ENCODE peak calls at places on chromosome 3, in ten cellular contexts. One of them, this sample, is unnamed.

GRCh38 chr3:168322941-168323340 is 227.2 kb upstream of the GOLIM4 start:
- DNase-seq in iPS-NIHi11: no peak
- DNase-seq in astrocyte of the hippocampus: peak
- DNase-seq in activated T-helper 1 cell treated with anti-CD3 and anti-CD28 coated beads, Interleukin-12 subunit alpha, Interleukin-12 subunit beta, Interleukin-2, Interleukin-4 antibody, amounts not matched to agents 30 ng/mL and 10 ng/mL and 1 ng/mL, durations not matched to agents 14 hours and 24 hours and 36 hours: no peak
- DNase-seq in activated CD8-positive, alpha-beta memory T cell treated with anti-CD3 and anti-CD28 coated beads for 24 hours: no peak
- DNase-seq in H9: no peak
- DNase-seq in occipital lobe: no peak
- DNase-seq in activated effector memory CD4-positive, alpha-beta T cell treated with Interleukin-2 at 50 U/mL for 16 hours: no peak
- DNase-seq in neural crest cell: no peak
- DNase-seq in colonic mucosa: no peak
- DNase-seq in this sample: no peak

GRCh38 chr3:148036331-148036881 is 627.2 kb downstream of the ZIC1 start:
- DNase-seq in iPS-NIHi11: no peak
- DNase-seq in astrocyte of the hippocampus: peak
- DNase-seq in activated T-helper 1 cell treated with anti-CD3 and anti-CD28 coated beads, Interleukin-12 subunit alpha, Interleukin-12 subunit beta, Interleukin-2, Interleukin-4 antibody, amounts not matched to agents 30 ng/mL and 10 ng/mL and 1 ng/mL, durations not matched to agents 14 hours and 24 hours and 36 hours: no peak
- DNase-seq in activated CD8-positive, alpha-beta memory T cell treated with anti-CD3 and anti-CD28 coated beads for 24 hours: no peak
- DNase-seq in H9: no peak
- DNase-seq in occipital lobe: no peak
- DNase-seq in activated effector memory CD4-positive, alpha-beta T cell treated with Interleukin-2 at 50 U/mL for 16 hours: no peak
- DNase-seq in neural crest cell: no peak
- DNase-seq in colonic mucosa: no peak
- DNase-seq in this sample: no peak

GRCh38 chr3:57675530-57675929 is 17.3 kb downstream of the DENND6A start:
- DNase-seq in iPS-NIHi11: no peak
- DNase-seq in astrocyte of the hippocampus: no peak
- DNase-seq in activated T-helper 1 cell treated with anti-CD3 and anti-CD28 coated beads, Interleukin-12 subunit alpha, Interleukin-12 subunit beta, Interleukin-2, Interleukin-4 antibody, amounts not matched to agents 30 ng/mL and 10 ng/mL and 1 ng/mL, durations not matched to agents 14 hours and 24 hours and 36 hours: no peak
- DNase-seq in activated CD8-positive, alpha-beta memory T cell treated with anti-CD3 and anti-CD28 coated beads for 24 hours: no peak
- DNase-seq in H9: no peak
- DNase-seq in occipital lobe: no peak
- DNase-seq in activated effector memory CD4-positive, alpha-beta T cell treated with Interleukin-2 at 50 U/mL for 16 hours: no peak
- DNase-seq in neural crest cell: no peak
- DNase-seq in colonic mucosa: no peak
- DNase-seq in this sample: no peak

GRCh38 chr3:141646760-141647561 is 91.1 kb upstream of the RNF7 start:
- DNase-seq in iPS-NIHi11: peak
- DNase-seq in astrocyte of the hippocampus: peak
- DNase-seq in activated T-helper 1 cell treated with anti-CD3 and anti-CD28 coated beads, Interleukin-12 subunit alpha, Interleukin-12 subunit beta, Interleukin-2, Interleukin-4 antibody, amounts not matched to agents 30 ng/mL and 10 ng/mL and 1 ng/mL, durations not matched to agents 14 hours and 24 hours and 36 hours: no peak
- DNase-seq in activated CD8-positive, alpha-beta memory T cell treated with anti-CD3 and anti-CD28 coated beads for 24 hours: no peak
- DNase-seq in H9: peak
- DNase-seq in occipital lobe: no peak
- DNase-seq in activated effector memory CD4-positive, alpha-beta T cell treated with Interleukin-2 at 50 U/mL for 16 hours: no peak
- DNase-seq in neural crest cell: peak
- DNase-seq in colonic mucosa: peak
- DNase-seq in this sample: no peak

GRCh38 chr3:119319311-119319710 is 25.1 kb downstream of the ARHGAP31 start:
- DNase-seq in iPS-NIHi11: no peak
- DNase-seq in astrocyte of the hippocampus: no peak
- DNase-seq in activated T-helper 1 cell treated with anti-CD3 and anti-CD28 coated beads, Interleukin-12 subunit alpha, Interleukin-12 subunit beta, Interleukin-2, Interleukin-4 antibody, amounts not matched to agents 30 ng/mL and 10 ng/mL and 1 ng/mL, durations not matched to agents 14 hours and 24 hours and 36 hours: no peak
- DNase-seq in activated CD8-positive, alpha-beta memory T cell treated with anti-CD3 and anti-CD28 coated beads for 24 hours: no peak
- DNase-seq in H9: no peak
- DNase-seq in occipital lobe: no peak
- DNase-seq in activated effector memory CD4-positive, alpha-beta T cell treated with Interleukin-2 at 50 U/mL for 16 hours: no peak
- DNase-seq in neural crest cell: no peak
- DNase-seq in colonic mucosa: no peak
- DNase-seq in this sample: no peak

GRCh38 chr3:127095774-127096173 is 97.2 kb upstream of the PRR23E start:
- DNase-seq in iPS-NIHi11: no peak
- DNase-seq in astrocyte of the hippocampus: no peak
- DNase-seq in activated T-helper 1 cell treated with anti-CD3 and anti-CD28 coated beads, Interleukin-12 subunit alpha, Interleukin-12 subunit beta, Interleukin-2, Interleukin-4 antibody, amounts not matched to agents 30 ng/mL and 10 ng/mL and 1 ng/mL, durations not matched to agents 14 hours and 24 hours and 36 hours: no peak
- DNase-seq in activated CD8-positive, alpha-beta memory T cell treated with anti-CD3 and anti-CD28 coated beads for 24 hours: no peak
- DNase-seq in H9: no peak
- DNase-seq in occipital lobe: no peak
- DNase-seq in activated effector memory CD4-positive, alpha-beta T cell treated with Interleukin-2 at 50 U/mL for 16 hours: no peak
- DNase-seq in neural crest cell: no peak
- DNase-seq in colonic mucosa: no peak
- DNase-seq in this sample: no peak

GRCh38 chr3:139307601-139308146 is 36.1 kb upstream of the MRPS22 start:
- DNase-seq in iPS-NIHi11: no peak
- DNase-seq in astrocyte of the hippocampus: peak
- DNase-seq in activated T-helper 1 cell treated with anti-CD3 and anti-CD28 coated beads, Interleukin-12 subunit alpha, Interleukin-12 subunit beta, Interleukin-2, Interleukin-4 antibody, amounts not matched to agents 30 ng/mL and 10 ng/mL and 1 ng/mL, durations not matched to agents 14 hours and 24 hours and 36 hours: no peak
- DNase-seq in activated CD8-positive, alpha-beta memory T cell treated with anti-CD3 and anti-CD28 coated beads for 24 hours: no peak
- DNase-seq in H9: no peak
- DNase-seq in occipital lobe: no peak
- DNase-seq in activated effector memory CD4-positive, alpha-beta T cell treated with Interleukin-2 at 50 U/mL for 16 hours: no peak
- DNase-seq in neural crest cell: no peak
- DNase-seq in colonic mucosa: no peak
- DNase-seq in this sample: no peak

GRCh38 chr3:138862531-138862923 is 27.8 kb upstream of the PIK3CB start:
- DNase-seq in iPS-NIHi11: peak
- DNase-seq in astrocyte of the hippocampus: no peak
- DNase-seq in activated T-helper 1 cell treated with anti-CD3 and anti-CD28 coated beads, Interleukin-12 subunit alpha, Interleukin-12 subunit beta, Interleukin-2, Interleukin-4 antibody, amounts not matched to agents 30 ng/mL and 10 ng/mL and 1 ng/mL, durations not matched to agents 14 hours and 24 hours and 36 hours: no peak
- DNase-seq in activated CD8-positive, alpha-beta memory T cell treated with anti-CD3 and anti-CD28 coated beads for 24 hours: no peak
- DNase-seq in H9: peak
- DNase-seq in occipital lobe: no peak
- DNase-seq in activated effector memory CD4-positive, alpha-beta T cell treated with Interleukin-2 at 50 U/mL for 16 hours: no peak
- DNase-seq in neural crest cell: no peak
- DNase-seq in colonic mucosa: peak
- DNase-seq in this sample: no peak

GRCh38 chr3:134149286-134149685 is 101.4 kb downstream of the RYK start:
- DNase-seq in iPS-NIHi11: no peak
- DNase-seq in astrocyte of the hippocampus: no peak
- DNase-seq in activated T-helper 1 cell treated with anti-CD3 and anti-CD28 coated beads, Interleukin-12 subunit alpha, Interleukin-12 subunit beta, Interleukin-2, Interleukin-4 antibody, amounts not matched to agents 30 ng/mL and 10 ng/mL and 1 ng/mL, durations not matched to agents 14 hours and 24 hours and 36 hours: no peak
- DNase-seq in activated CD8-positive, alpha-beta memory T cell treated with anti-CD3 and anti-CD28 coated beads for 24 hours: no peak
- DNase-seq in H9: no peak
- DNase-seq in occipital lobe: no peak
- DNase-seq in activated effector memory CD4-positive, alpha-beta T cell treated with Interleukin-2 at 50 U/mL for 16 hours: no peak
- DNase-seq in neural crest cell: no peak
- DNase-seq in colonic mucosa: no peak
- DNase-seq in this sample: no peak

GRCh38 chr3:55668359-55668758 is 181.3 kb upstream of the WNT5A start:
- DNase-seq in iPS-NIHi11: no peak
- DNase-seq in astrocyte of the hippocampus: peak
- DNase-seq in activated T-helper 1 cell treated with anti-CD3 and anti-CD28 coated beads, Interleukin-12 subunit alpha, Interleukin-12 subunit beta, Interleukin-2, Interleukin-4 antibody, amounts not matched to agents 30 ng/mL and 10 ng/mL and 1 ng/mL, durations not matched to agents 14 hours and 24 hours and 36 hours: no peak
- DNase-seq in activated CD8-positive, alpha-beta memory T cell treated with anti-CD3 and anti-CD28 coated beads for 24 hours: no peak
- DNase-seq in H9: no peak
- DNase-seq in occipital lobe: no peak
- DNase-seq in activated effector memory CD4-positive, alpha-beta T cell treated with Interleukin-2 at 50 U/mL for 16 hours: no peak
- DNase-seq in neural crest cell: no peak
- DNase-seq in colonic mucosa: no peak
- DNase-seq in this sample: no peak

GRCh38 chr3:128278761-128279593 is 125.7 kb downstream of the EEFSEC start:
- DNase-seq in iPS-NIHi11: peak
- DNase-seq in astrocyte of the hippocampus: peak
- DNase-seq in activated T-helper 1 cell treated with anti-CD3 and anti-CD28 coated beads, Interleukin-12 subunit alpha, Interleukin-12 subunit beta, Interleukin-2, Interleukin-4 antibody, amounts not matched to agents 30 ng/mL and 10 ng/mL and 1 ng/mL, durations not matched to agents 14 hours and 24 hours and 36 hours: no peak
- DNase-seq in activated CD8-positive, alpha-beta memory T cell treated with anti-CD3 and anti-CD28 coated beads for 24 hours: peak
- DNase-seq in H9: peak
- DNase-seq in occipital lobe: no peak
- DNase-seq in activated effector memory CD4-positive, alpha-beta T cell treated with Interleukin-2 at 50 U/mL for 16 hours: no peak
- DNase-seq in neural crest cell: peak
- DNase-seq in colonic mucosa: peak
- DNase-seq in this sample: peak

GRCh38 chr3:194194757-194195086 is 58.8 kb downstream of the HES1 start:
- DNase-seq in iPS-NIHi11: no peak
- DNase-seq in astrocyte of the hippocampus: no peak
- DNase-seq in activated T-helper 1 cell treated with anti-CD3 and anti-CD28 coated beads, Interleukin-12 subunit alpha, Interleukin-12 subunit beta, Interleukin-2, Interleukin-4 antibody, amounts not matched to agents 30 ng/mL and 10 ng/mL and 1 ng/mL, durations not matched to agents 14 hours and 24 hours and 36 hours: no peak
- DNase-seq in activated CD8-positive, alpha-beta memory T cell treated with anti-CD3 and anti-CD28 coated beads for 24 hours: no peak
- DNase-seq in H9: no peak
- DNase-seq in occipital lobe: no peak
- DNase-seq in activated effector memory CD4-positive, alpha-beta T cell treated with Interleukin-2 at 50 U/mL for 16 hours: no peak
- DNase-seq in neural crest cell: no peak
- DNase-seq in colonic mucosa: no peak
- DNase-seq in this sample: no peak

GRCh38 chr3:108862865-108863798 is 40.5 kb downstream of the TRAT1 start:
- DNase-seq in iPS-NIHi11: no peak
- DNase-seq in astrocyte of the hippocampus: peak
- DNase-seq in activated T-helper 1 cell treated with anti-CD3 and anti-CD28 coated beads, Interleukin-12 subunit alpha, Interleukin-12 subunit beta, Interleukin-2, Interleukin-4 antibody, amounts not matched to agents 30 ng/mL and 10 ng/mL and 1 ng/mL, durations not matched to agents 14 hours and 24 hours and 36 hours: no peak
- DNase-seq in activated CD8-positive, alpha-beta memory T cell treated with anti-CD3 and anti-CD28 coated beads for 24 hours: peak
- DNase-seq in H9: no peak
- DNase-seq in occipital lobe: no peak
- DNase-seq in activated effector memory CD4-positive, alpha-beta T cell treated with Interleukin-2 at 50 U/mL for 16 hours: no peak
- DNase-seq in neural crest cell: no peak
- DNase-seq in colonic mucosa: no peak
- DNase-seq in this sample: no peak

GRCh38 chr3:105845488-105845887 is 23.3 kb downstream of the CBLB start:
- DNase-seq in iPS-NIHi11: no peak
- DNase-seq in astrocyte of the hippocampus: no peak
- DNase-seq in activated T-helper 1 cell treated with anti-CD3 and anti-CD28 coated beads, Interleukin-12 subunit alpha, Interleukin-12 subunit beta, Interleukin-2, Interleukin-4 antibody, amounts not matched to agents 30 ng/mL and 10 ng/mL and 1 ng/mL, durations not matched to agents 14 hours and 24 hours and 36 hours: no peak
- DNase-seq in activated CD8-positive, alpha-beta memory T cell treated with anti-CD3 and anti-CD28 coated beads for 24 hours: no peak
- DNase-seq in H9: no peak
- DNase-seq in occipital lobe: no peak
- DNase-seq in activated effector memory CD4-positive, alpha-beta T cell treated with Interleukin-2 at 50 U/mL for 16 hours: no peak
- DNase-seq in neural crest cell: no peak
- DNase-seq in colonic mucosa: no peak
- DNase-seq in this sample: no peak

GRCh38 chr3:157285966-157286365 is 126.0 kb upstream of the CCNL1 start:
- DNase-seq in iPS-NIHi11: no peak
- DNase-seq in astrocyte of the hippocampus: no peak
- DNase-seq in activated T-helper 1 cell treated with anti-CD3 and anti-CD28 coated beads, Interleukin-12 subunit alpha, Interleukin-12 subunit beta, Interleukin-2, Interleukin-4 antibody, amounts not matched to agents 30 ng/mL and 10 ng/mL and 1 ng/mL, durations not matched to agents 14 hours and 24 hours and 36 hours: no peak
- DNase-seq in activated CD8-positive, alpha-beta memory T cell treated with anti-CD3 and anti-CD28 coated beads for 24 hours: no peak
- DNase-seq in H9: no peak
- DNase-seq in occipital lobe: no peak
- DNase-seq in activated effector memory CD4-positive, alpha-beta T cell treated with Interleukin-2 at 50 U/mL for 16 hours: no peak
- DNase-seq in neural crest cell: no peak
- DNase-seq in colonic mucosa: no peak
- DNase-seq in this sample: no peak

GRCh38 chr3:72041531-72041930 is 256.6 kb upstream of the PROK2 start:
- DNase-seq in iPS-NIHi11: no peak
- DNase-seq in astrocyte of the hippocampus: no peak
- DNase-seq in activated T-helper 1 cell treated with anti-CD3 and anti-CD28 coated beads, Interleukin-12 subunit alpha, Interleukin-12 subunit beta, Interleukin-2, Interleukin-4 antibody, amounts not matched to agents 30 ng/mL and 10 ng/mL and 1 ng/mL, durations not matched to agents 14 hours and 24 hours and 36 hours: no peak
- DNase-seq in activated CD8-positive, alpha-beta memory T cell treated with anti-CD3 and anti-CD28 coated beads for 24 hours: no peak
- DNase-seq in H9: no peak
- DNase-seq in occipital lobe: peak
- DNase-seq in activated effector memory CD4-positive, alpha-beta T cell treated with Interleukin-2 at 50 U/mL for 16 hours: no peak
- DNase-seq in neural crest cell: no peak
- DNase-seq in colonic mucosa: no peak
- DNase-seq in this sample: no peak

This sample was measured in nephron progenitor cell.